ENCODE peak calls at places on chromosome 1, in eight cellular contexts. Q, C, G, S, Y, K, U and E are unnamed samples.

GRCh38 chr1:88800382-88801051 is 90.8 kb downstream of the GTF2B start:
- DNase-seq in Q (peak; percentile 29), S (no peak), U (peak; percentile 49), K (no peak), C (no peak), G (peak; percentile 18), Y (peak; percentile 62), E (peak; percentile 60)

GRCh38 chr1:206682111-206682510 is 2.6 kb upstream of the MAPKAPK2 start:
- DNase-seq in C (no peak), Q (no peak), U (no peak), Y (no peak), K (no peak), G (no peak), S (no peak), E (no peak)

GRCh38 chr1:177854951-177855350 is 114.9 kb downstream of the SEC16B start:
- DNase-seq in G (no peak), C (no peak), Y (no peak), K (no peak), S (no peak), U (no peak), Q (no peak), E (no peak)

GRCh38 chr1:105442901-105443300 is 1613.6 kb upstream of the PRMT6 start:
- DNase-seq in G (no peak), Y (no peak), Q (no peak), S (no peak), K (no peak), C (no peak), U (no peak), E (peak; percentile 52)

GRCh38 chr1:33286451-33287185 is 30.3 kb downstream of the ZNF362 start:
- DNase-seq in K (no peak), Q (no peak), S (no peak), U (no peak), Y (no peak), G (no peak), C (no peak), E (peak; percentile 48)

GRCh38 chr1:116008651-116009380 is 32.5 kb downstream of the SLC22A15 start:
- DNase-seq in K (no peak), G (no peak), Y (no peak), U (no peak), S (no peak), Q (no peak), C (no peak), E (no peak)

GRCh38 chr1:108503062-108503740 is 53.1 kb downstream of the NBPF6 start:
- DNase-seq in S (no peak), U (peak; percentile 97), Q (no peak), G (no peak), Y (peak; percentile 97), K (peak; percentile 41), C (no peak), E (peak; percentile 61)

GRCh38 chr1:186994816-186995361 is 166.1 kb downstream of the PLA2G4A start:
- DNase-seq in C (no peak), S (no peak), Q (no peak), U (no peak), Y (no peak), K (no peak), G (no peak), E (no peak)

GRCh38 chr1:192550922-192551534 is 24.5 kb upstream of the RGS1 start:
- DNase-seq in S (no peak), K (no peak), Y (peak; percentile 84), G (no peak), Q (no peak), U (peak; percentile 93), C (no peak), E (peak; percentile 65)

GRCh38 chr1:64172458-64172983 is 30.9 kb upstream of the UBE2U start:
- DNase-seq in G (no peak), U (peak; percentile 66), Q (no peak), C (no peak), S (no peak), K (no peak), Y (peak; percentile 60), E (peak; percentile 79)

GRCh38 chr1:31792541-31792940 is 23.3 kb downstream of the SPOCD1 start:
- DNase-seq in G (no peak), S (no peak), Q (no peak), C (peak; percentile 9), K (no peak), Y (no peak), U (no peak), E (no peak)

GRCh38 chr1:193417945-193418744 is 231.7 kb upstream of the B3GALT2 start:
- DNase-seq in Y (peak; percentile 45), C (no peak), U (peak; percentile 51), Q (peak; percentile 54), S (no peak), G (no peak), K (no peak), E (peak; percentile 62)